ENCODE peak calls at places on chromosomes 2 and 18, in four cellular contexts. L, E, R and W are unnamed samples.

GRCh38 chr2:221346411-221346810 is 225.7 kb downstream of the EPHA4 start:
- DNase-seq in L (peak), E (no peak), R (no peak), W (no peak)

GRCh38 chr2:237687666-237688065 is 60.3 kb downstream of the LRRFIP1 start:
- DNase-seq in L (peak), E (peak), R (no peak), W (peak)

GRCh38 chr2:154992826-154993225 is 294.3 kb downstream of the KCNJ3 start:
- DNase-seq in L (peak), E (no peak), R (no peak), W (no peak)

GRCh38 chr2:180980943-180981898 is 816 bp downstream of the UBE2E3 start:
- DNase-seq in L (peak), E (no peak), R (no peak), W (no peak)

GRCh38 chr18:8763611-8764010 is 58.3 kb downstream of the MTCL1 start:
- DNase-seq in L (no peak), E (no peak), R (no peak), W (no peak)

GRCh38 chr18:32368170-32368569 is 102.5 kb downstream of the GAREM1 start:
- DNase-seq in L (no peak), E (no peak), R (no peak), W (no peak)

GRCh38 chr2:180291552-180292421 is 284.7 kb upstream of the CWC22 start:
- DNase-seq in L (no peak), E (no peak), R (peak), W (no peak)

GRCh38 chr2:110876167-110876999 is 144.0 kb downstream of the ACOXL start:
- DNase-seq in L (no peak), E (no peak), R (no peak), W (no peak)

GRCh38 chr18:38450876-38451275 is 885.3 kb upstream of the CELF4 start:
- DNase-seq in L (no peak), E (no peak), R (no peak), W (no peak)

GRCh38 chr2:58558866-58559265 is 317.7 kb upstream of the FANCL start:
- DNase-seq in L (no peak), E (no peak), R (no peak), W (no peak)

GRCh38 chr2:128269358-128270305 is 49.0 kb downstream of the HS6ST1 start:
- DNase-seq in L (no peak), E (no peak), R (no peak), W (peak)

GRCh38 chr2:7133521-7133920 is 216.3 kb downstream of the RNF144A start:
- DNase-seq in L (no peak), E (no peak), R (no peak), W (no peak)

GRCh38 chr2:157420771-157421323 is 23.0 kb downstream of the CYTIP start:
- DNase-seq in L (no peak), E (no peak), R (no peak), W (no peak)

GRCh38 chr2:160381425-160381951 is 112.1 kb downstream of the RBMS1 start:
- DNase-seq in L (no peak), E (no peak), R (no peak), W (no peak)

GRCh38 chr2:16639431-16639830 is 26.2 kb downstream of the CYRIA start:
- DNase-seq in L (no peak), E (no peak), R (no peak), W (no peak)
- H3K4me3 ChIP-seq in L (no peak), E (no peak), R (no peak), W (no peak)

DNA sequence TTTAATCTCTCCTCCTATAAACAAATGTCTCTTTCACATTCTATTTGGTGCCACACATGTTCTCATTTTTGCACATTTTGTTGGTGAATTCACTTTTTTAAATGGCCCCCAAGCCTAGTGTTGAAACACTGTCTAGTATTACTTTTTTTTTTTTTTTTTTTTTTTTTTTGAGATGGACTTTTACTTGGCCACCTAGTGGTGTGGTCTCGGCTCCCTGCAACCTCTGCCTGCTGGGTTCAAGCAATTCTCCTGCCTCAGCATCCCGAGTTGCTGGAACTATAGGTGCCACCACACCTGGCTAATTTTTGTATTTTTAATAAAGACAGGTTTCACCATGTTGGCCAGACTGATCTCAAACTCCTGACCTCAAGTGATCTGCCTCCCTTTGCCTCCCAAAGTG is 273.8 kb upstream of the SLC14A2 start:
- DNase-seq in L (no peak), E (no peak), R (no peak), W (no peak)
- TF ChIP-seq CTCF in L (no peak), E (no peak), R (no peak), W (no peak)

DNA sequence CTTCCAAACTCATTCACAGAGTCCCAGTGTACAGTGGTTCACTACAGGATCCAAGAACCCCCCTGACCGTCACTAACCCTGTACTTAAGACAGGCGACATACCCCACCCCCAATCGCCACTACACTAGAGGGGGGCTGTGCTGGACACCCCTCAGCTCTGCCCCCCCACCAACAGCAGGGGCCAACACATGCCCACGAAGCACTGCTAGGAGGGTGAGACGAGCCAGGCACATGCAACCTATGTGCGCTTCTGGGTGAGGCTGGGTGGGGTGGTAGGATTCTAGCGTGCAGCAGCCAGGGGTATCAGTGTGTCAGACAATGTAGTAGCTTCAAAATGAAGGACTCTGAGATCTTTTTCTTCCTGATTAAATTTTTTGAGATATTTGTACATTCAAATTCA is 67.8 kb downstream of the UXS1 start:
- DNase-seq in L (no peak), E (no peak), R (no peak), W (no peak)
- H3K27ac ChIP-seq in L (no peak), E (no peak), R (no peak), W (no peak)

DNA sequence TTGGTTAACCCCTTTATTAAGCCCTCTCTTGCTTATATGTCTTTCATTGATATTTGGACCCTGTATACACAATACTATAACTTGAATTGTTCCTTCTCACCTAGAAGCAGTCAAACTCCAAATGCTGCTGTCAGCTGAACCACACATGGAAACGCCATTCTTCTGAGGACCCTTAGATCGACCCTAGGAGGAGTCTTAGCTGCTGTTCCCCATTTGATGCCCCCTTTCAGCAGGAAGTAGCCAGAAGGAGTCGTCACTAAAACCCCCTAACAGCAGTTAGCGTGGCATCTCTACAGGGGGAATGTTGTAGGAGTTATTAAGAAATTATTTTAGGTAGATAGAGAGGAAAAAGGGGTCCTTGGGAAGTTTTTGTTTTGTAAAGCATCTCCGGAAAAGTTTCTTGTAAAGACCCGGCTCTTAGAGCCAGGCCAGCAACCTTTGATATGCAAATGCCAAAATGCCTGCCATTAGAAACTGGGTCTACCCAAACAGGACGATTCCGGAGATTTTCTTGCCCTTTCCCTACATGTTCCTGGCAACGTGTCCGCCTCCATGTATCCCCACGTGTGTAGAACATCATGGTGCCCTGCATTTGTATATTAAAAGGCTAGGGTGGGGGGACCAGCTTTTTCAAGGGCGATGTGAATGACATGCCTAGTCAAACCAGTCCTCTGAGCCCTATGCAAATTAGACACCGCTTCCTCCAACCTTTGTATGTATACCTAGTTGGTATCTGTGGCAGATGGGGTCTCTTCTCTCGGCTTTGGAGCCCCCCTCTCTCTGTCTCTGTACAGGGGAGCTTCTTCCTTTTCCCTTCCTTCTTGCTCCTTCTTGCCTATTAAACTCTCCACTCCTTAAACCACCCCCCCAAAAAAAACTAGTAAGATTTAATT is 638.4 kb upstream of the POU3F3 start:
- DNase-seq in L (no peak), E (no peak), R (no peak), W (no peak)
- H3K4me3 ChIP-seq in L (no peak), E (no peak), R (no peak), W (no peak)

DNA sequence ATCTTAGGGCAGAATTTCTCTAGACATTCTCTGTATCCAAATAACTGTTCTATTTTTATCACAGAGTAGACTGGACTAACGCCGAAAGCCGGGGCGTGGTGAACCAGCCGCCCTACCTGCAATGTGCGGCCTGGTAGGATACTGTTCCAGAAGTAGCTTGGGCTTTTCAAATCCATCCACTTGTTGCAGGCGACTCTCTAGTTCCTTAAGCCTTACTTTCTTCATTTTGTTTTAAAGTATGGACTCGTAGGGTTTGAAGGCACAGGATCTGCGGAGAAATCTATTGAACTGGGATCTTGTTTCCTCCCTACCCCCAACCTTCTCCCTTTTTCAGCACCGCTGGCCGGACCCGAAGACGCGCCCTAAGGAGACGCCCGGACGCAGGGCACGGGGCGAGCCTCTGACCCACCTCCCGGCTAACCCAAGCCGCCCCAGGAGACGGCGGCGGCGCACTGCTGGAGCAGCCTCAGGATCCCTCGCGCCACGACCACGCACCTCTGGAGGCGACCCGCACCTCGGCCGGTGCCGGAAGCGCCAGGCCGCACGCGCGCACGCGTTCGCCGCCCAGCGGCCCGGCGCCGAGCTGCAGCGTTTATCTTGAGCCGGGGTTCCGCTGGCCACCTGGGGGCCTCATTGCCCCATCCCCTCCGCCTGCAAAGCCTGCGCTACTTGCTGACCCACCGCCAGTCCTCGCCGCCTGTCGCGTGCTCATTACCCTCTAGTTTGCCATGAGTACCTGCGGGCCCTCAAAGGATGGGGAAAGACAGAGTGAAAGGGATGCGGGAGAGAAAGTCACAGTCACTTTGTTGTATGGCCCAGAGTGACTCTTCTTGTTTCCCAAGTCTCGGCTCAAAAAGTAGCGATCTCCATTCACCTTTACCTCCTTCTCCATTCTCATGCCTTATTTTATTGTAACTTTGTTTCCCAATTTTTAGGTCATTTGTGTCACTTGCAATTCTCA is at the start of gene METTL5:
- DNase-seq in L (peak), E (peak), R (peak), W (peak)
- TF ChIP-seq CTCF in L (peak), E (peak), R (peak), W (peak)

GRCh38 chr2:28165087-28165652 is 227.5 kb upstream of the FOSL2 start:
- DNase-seq in L (no peak), E (no peak), R (no peak), W (no peak)
- H3K27ac ChIP-seq in L (peak), E (no peak), R (peak), W (no peak)

DNA sequence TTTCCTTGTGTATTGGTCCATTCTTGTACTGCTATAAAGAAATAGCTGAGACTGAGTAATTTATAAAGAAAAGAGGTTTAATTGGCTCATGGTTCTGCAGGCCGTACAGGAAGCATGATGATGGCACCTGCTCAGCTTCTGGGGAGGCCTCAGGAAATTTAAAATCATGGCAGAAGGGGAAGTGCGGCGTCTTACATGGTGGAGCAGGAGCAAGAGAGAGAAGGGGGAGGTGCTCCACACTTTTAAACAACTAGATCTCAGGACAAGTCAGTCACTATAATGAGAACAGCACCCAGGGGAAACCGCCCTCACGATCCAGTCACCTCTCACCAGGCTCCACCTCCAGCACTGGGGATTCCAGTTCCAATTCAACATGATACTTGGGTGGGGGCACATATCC is 54.3 kb downstream of the MSH2 start:
- DNase-seq in L (no peak), E (no peak), R (no peak), W (no peak)
- H3K4me3 ChIP-seq in L (no peak), E (no peak), R (no peak), W (no peak)

GRCh38 chr2:68441994-68442322 is 25.1 kb downstream of the FBXO48 start:
- DNase-seq in L (no peak), E (no peak), R (no peak), W (no peak)
- TF ChIP-seq CTCF in L (no peak), E (no peak), R (no peak), W (no peak)

GRCh38 chr2:112640800-112641675 is 4.7 kb upstream of the SLC20A1 start:
- DNase-seq in L (no peak), E (no peak), R (no peak), W (no peak)
- H3K27ac ChIP-seq in L (no peak), E (peak), R (no peak), W (no peak)

GRCh38 chr2:68768461-68768860 is 33.9 kb downstream of the ARHGAP25 start:
- DNase-seq in L (no peak), E (no peak), R (no peak), W (no peak)
- H3K4me3 ChIP-seq in L (no peak), E (no peak), R (no peak), W (no peak)